ENCODE peak calls at places on chromosomes 12 and 14, in five cellular contexts. F is HuH-7, A is mesendoderm, C is left lobe of liver, S is cardiac muscle cell. H is an unnamed sample.

GRCh38 chr14:59534361-59534987 is 42.1 kb downstream of the CCDC175 start:
- DNase-seq in F (no peak), C (no peak), S (no peak), A (no peak), H (no peak)

GRCh38 chr14:70924521-70924920 is 17.3 kb downstream of the PCNX1 start:
- DNase-seq in F (no peak), C (no peak), A (no peak), S (no peak), H (no peak)

GRCh38 chr12:15526033-15526432 is 203.7 kb downstream of the PTPRO start:
- DNase-seq in C (no peak), A (peak), S (no peak), F (no peak), H (no peak)

GRCh38 chr12:45183263-45183662 is 32.6 kb upstream of the ANO6 start:
- DNase-seq in A (no peak), S (peak), F (peak), C (no peak), H (peak)

GRCh38 chr14:80264698-80265097 is 53.4 kb upstream of the DIO2 start:
- DNase-seq in C (no peak), F (no peak), S (no peak), A (no peak), H (no peak)

GRCh38 chr12:58171914-58172313 is 230.5 kb downstream of the ATP23 start:
- DNase-seq in C (no peak), A (no peak), F (no peak), S (peak), H (peak)

GRCh38 chr12:737117-737739 is 15.2 kb upstream of the WNK1 start:
- DNase-seq in A (no peak), C (no peak), S (no peak), F (no peak), H (no peak)

GRCh38 chr12:84964048-84964447 is 51.4 kb upstream of the SLC6A15 start:
- DNase-seq in A (peak), C (no peak), F (no peak), S (no peak), H (no peak)

GRCh38 chr14:73686901-73687300 is 27.3 kb downstream of the PNMA1 start:
- DNase-seq in C (no peak), A (no peak), S (peak), F (no peak), H (no peak)

GRCh38 chr14:76958975-76959710 is 69.4 kb downstream of the IRF2BPL start:
- DNase-seq in A (no peak), C (no peak), F (no peak), S (peak), H (peak)

GRCh38 chr12:52539024-52539820 is 13.7 kb downstream of the KRT71 start:
- DNase-seq in F (no peak), A (no peak), C (no peak), S (peak), H (peak)

GRCh38 chr12:56078427-56078826 is 1.5 kb upstream of the ERBB3 start:
- DNase-seq in A (no peak), S (no peak), F (no peak), C (no peak), H (no peak)

GRCh38 chr12:53795927-53796326 is 44.1 kb upstream of the CISTR start:
- DNase-seq in S (no peak), F (no peak), C (no peak), A (no peak), H (no peak)

GRCh38 chr12:2613674-2614073 is 181.1 kb upstream of the FKBP4 start:
- DNase-seq in A (no peak), C (no peak), S (peak), F (no peak), H (no peak)

GRCh38 chr14:75278422-75279152 is at the start of gene FOS:
- DNase-seq in C (peak), A (peak), F (peak), S (peak), H (peak)

GRCh38 chr14:92460916-92461579 is 52.5 kb upstream of the RIN3 start:
- DNase-seq in A (no peak), S (peak), F (no peak), C (no peak), H (no peak)